ENCODE peak calls at places on chromosomes 13 and 19, in nine cellular contexts. L, X, Q, W, B, D, R, G and V are unnamed samples.

GRCh38 chr19:34193439-34193838 is 21.1 kb downstream of the LSM14A start:
- DNase-seq in L (no peak), X (no peak), Q (no peak), W (no peak), B (no peak), D (no peak), R (no peak), G (no peak), V (no peak)

GRCh38 chr13:82664183-82664582 is 1218.1 kb downstream of the SLITRK1 start:
- DNase-seq in L (no peak), X (no peak), Q (no peak), W (no peak), B (no peak), D (no peak), R (no peak), G (no peak), V (no peak)

GRCh38 chr13:98147521-98147920 is 4.6 kb downstream of the FARP1 start:
- DNase-seq in L (no peak), X (no peak), Q (no peak), W (no peak), B (no peak), D (no peak), R (peak), G (no peak), V (no peak)

GRCh38 chr13:114017028-114017630 is 43.3 kb upstream of the C13orf46 start:
- DNase-seq in L (no peak), X (no peak), Q (no peak), W (no peak), B (no peak), D (no peak), R (no peak), G (no peak), V (no peak)

GRCh38 chr19:11699931-11700794 is 38.6 kb downstream of the ZNF823 start:
- DNase-seq in L (no peak), X (no peak), Q (no peak), W (no peak), B (no peak), D (no peak), R (no peak), G (no peak), V (peak)

GRCh38 chr19:1893791-1894190 is 8.5 kb upstream of the ABHD17A start:
- DNase-seq in L (no peak), X (no peak), Q (no peak), W (no peak), B (no peak), D (no peak), R (no peak), G (no peak), V (no peak)

GRCh38 chr19:13544423-13544822 is 38.1 kb upstream of the CACNA1A start:
- DNase-seq in L (no peak), X (no peak), Q (no peak), W (no peak), B (no peak), D (no peak), R (no peak), G (no peak), V (no peak)

GRCh38 chr19:13723206-13723605 is 41.1 kb upstream of the MRI1 start:
- DNase-seq in L (no peak), X (no peak), Q (no peak), W (no peak), B (no peak), D (no peak), R (no peak), G (no peak), V (no peak)

GRCh38 chr19:13057744-13058143 is 44.9 kb downstream of the LYL1 start:
- DNase-seq in L (no peak), X (no peak), Q (no peak), W (no peak), B (no peak), D (no peak), R (no peak), G (no peak), V (no peak)

GRCh38 chr13:75258159-75258782 is 223.7 kb downstream of the TBC1D4 start:
- DNase-seq in L (no peak), X (no peak), Q (no peak), W (no peak), B (peak), D (no peak), R (no peak), G (no peak), V (no peak)

GRCh38 chr13:112444416-112445399 is 68.6 kb downstream of the SPACA7 start:
- DNase-seq in L (no peak), X (no peak), Q (no peak), W (peak), B (no peak), D (no peak), R (no peak), G (no peak), V (no peak)

GRCh38 chr13:63696055-63696454 is 2280.4 kb upstream of the PCDH20 start:
- DNase-seq in L (no peak), X (no peak), Q (no peak), W (no peak), B (no peak), D (no peak), R (no peak), G (no peak), V (no peak)

GRCh38 chr13:43245374-43245964 is 222.1 kb downstream of the DNAJC15 start:
- DNase-seq in L (no peak), X (no peak), Q (no peak), W (no peak), B (no peak), D (no peak), R (no peak), G (no peak), V (no peak)

GRCh38 chr13:20740021-20740420 is 33.7 kb downstream of the EEF1AKMT1 start:
- DNase-seq in L (no peak), X (no peak), Q (no peak), W (no peak), B (no peak), D (no peak), R (no peak), G (no peak), V (no peak)

GRCh38 chr13:79874396-79875360 is 393.7 kb downstream of the NDFIP2 start:
- DNase-seq in L (no peak), X (no peak), Q (no peak), W (no peak), B (no peak), D (no peak), R (no peak), G (no peak), V (no peak)

GRCh38 chr13:50127726-50128291 is 112.6 kb downstream of the KCNRG start:
- DNase-seq in L (no peak), X (no peak), Q (no peak), W (no peak), B (no peak), D (no peak), R (no peak), G (no peak), V (no peak)

GRCh38 chr13:104414771-104415170 is 1348.6 kb upstream of the SLC10A2 start:
- DNase-seq in L (no peak), X (no peak), Q (no peak), W (no peak), B (no peak), D (no peak), R (no peak), G (no peak), V (no peak)

GRCh38 chr13:25478186-25478585 is 106.4 kb downstream of the ATP8A2 start:
- DNase-seq in L (no peak), X (no peak), Q (no peak), W (no peak), B (no peak), D (no peak), R (no peak), G (no peak), V (no peak)

GRCh38 chr13:56558698-56559320 is 581.9 kb upstream of the PRR20A start:
- DNase-seq in L (no peak), X (no peak), Q (no peak), W (no peak), B (no peak), D (no peak), R (no peak), G (no peak), V (no peak)

GRCh38 chr13:43815204-43815603 is 28.4 kb upstream of the ENOX1 start:
- DNase-seq in L (no peak), X (no peak), Q (no peak), W (no peak), B (peak), D (no peak), R (peak), G (no peak), V (no peak)

GRCh38 chr13:53405616-53406015 is 377.0 kb downstream of the OLFM4 start:
- DNase-seq in L (no peak), X (no peak), Q (no peak), W (no peak), B (no peak), D (peak), R (no peak), G (no peak), V (no peak)

GRCh38 chr13:20772401-20773131 is 1.2 kb downstream of the EEF1AKMT1 start:
- DNase-seq in L (no peak), X (no peak), Q (no peak), W (no peak), B (no peak), D (no peak), R (no peak), G (no peak), V (no peak)

GRCh38 chr19:27805848-27806247 is 1407.1 kb downstream of the UQCRFS1 start:
- DNase-seq in L (no peak), X (peak), Q (no peak), W (no peak), B (no peak), D (no peak), R (no peak), G (no peak), V (no peak)

GRCh38 chr13:46622013-46622917 is 69.3 kb downstream of the LRCH1 start:
- DNase-seq in L (no peak), X (no peak), Q (no peak), W (no peak), B (no peak), D (no peak), R (no peak), G (no peak), V (no peak)

GRCh38 chr19:7738023-7738422 is 6.1 kb upstream of the CLEC4G start:
- DNase-seq in L (no peak), X (no peak), Q (no peak), W (no peak), B (no peak), D (no peak), R (no peak), G (no peak), V (no peak)

GRCh38 chr13:33322965-33323668 is 37.6 kb upstream of the STARD13 start:
- DNase-seq in L (no peak), X (no peak), Q (no peak), W (no peak), B (no peak), D (no peak), R (no peak), G (no peak), V (no peak)

GRCh38 chr13:33321686-33322473 is 36.3 kb upstream of the STARD13 start:
- DNase-seq in L (no peak), X (no peak), Q (no peak), W (no peak), B (no peak), D (no peak), R (no peak), G (no peak), V (no peak)

GRCh38 chr13:33326246-33326645 is 40.7 kb upstream of the STARD13 start:
- DNase-seq in L (no peak), X (no peak), Q (no peak), W (no peak), B (no peak), D (no peak), R (no peak), G (no peak), V (no peak)

GRCh38 chr13:33322474-33322827 is 36.9 kb upstream of the STARD13 start:
- DNase-seq in L (no peak), X (no peak), Q (peak), W (peak), B (no peak), D (no peak), R (peak), G (peak), V (no peak)

GRCh38 chr13:33323766-33324525 is 38.4 kb upstream of the STARD13 start:
- DNase-seq in L (no peak), X (no peak), Q (no peak), W (no peak), B (no peak), D (no peak), R (no peak), G (no peak), V (no peak)
- TF ChIP-seq CTCF in L (no peak), X (no peak), Q (no peak), W (no peak), B (no peak), D (no peak), R (no peak), G (no peak), V (no peak)

DNA sequence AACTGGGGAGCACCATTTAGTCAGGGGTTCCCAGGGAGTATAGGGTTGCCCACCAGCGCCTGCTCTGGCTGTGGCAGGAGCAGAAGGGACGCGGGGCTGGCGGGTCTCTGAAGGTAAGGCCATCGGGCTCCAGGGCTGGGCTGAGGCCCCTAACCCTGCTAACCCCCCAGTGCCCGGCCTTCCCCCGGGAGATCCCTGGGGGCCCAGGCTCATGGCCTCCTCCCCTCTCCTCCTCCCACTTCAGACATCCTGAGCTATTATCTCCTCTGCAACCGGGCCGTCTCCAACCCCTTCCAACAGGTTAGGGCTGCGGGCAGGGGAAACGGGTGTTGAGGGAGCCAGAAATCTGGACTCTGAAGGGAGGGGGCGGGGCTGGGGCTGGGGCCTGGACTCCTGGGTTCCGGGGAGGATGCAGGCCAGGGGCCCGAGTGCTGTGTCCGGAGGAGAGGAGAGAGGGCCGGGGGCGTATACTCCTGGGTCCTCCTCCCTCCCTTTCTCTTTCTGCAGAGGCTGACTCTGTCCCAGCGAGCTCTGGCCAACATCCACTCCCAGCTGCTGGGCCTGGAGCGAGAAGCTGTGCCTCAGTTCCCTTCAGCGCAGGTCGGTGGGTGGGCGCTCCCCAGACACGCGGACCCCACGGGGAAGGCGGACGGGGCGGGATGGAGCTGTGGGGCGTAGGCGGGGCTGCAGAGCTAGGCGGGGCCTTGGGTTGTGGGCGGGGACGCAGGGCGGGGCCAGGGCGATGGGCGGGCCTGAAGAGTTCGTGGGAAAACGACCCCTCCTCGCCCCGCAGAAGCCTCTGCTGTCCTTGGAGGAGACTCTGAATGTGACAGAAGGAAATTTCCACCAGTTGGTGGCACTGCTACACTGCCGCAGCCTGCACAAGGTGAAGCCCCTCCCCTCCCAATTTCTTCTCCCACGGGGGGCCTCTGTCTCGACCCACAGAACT is 15.3 kb downstream of the TTYH1 start:
- DNase-seq in L (no peak), X (no peak), Q (no peak), W (peak), B (no peak), D (no peak), R (peak), G (peak), V (peak)
- TF ChIP-seq CTCF in L (no peak), X (no peak), Q (no peak), W (peak), B (no peak), D (peak), R (no peak), G (no peak), V (peak)

DNA sequence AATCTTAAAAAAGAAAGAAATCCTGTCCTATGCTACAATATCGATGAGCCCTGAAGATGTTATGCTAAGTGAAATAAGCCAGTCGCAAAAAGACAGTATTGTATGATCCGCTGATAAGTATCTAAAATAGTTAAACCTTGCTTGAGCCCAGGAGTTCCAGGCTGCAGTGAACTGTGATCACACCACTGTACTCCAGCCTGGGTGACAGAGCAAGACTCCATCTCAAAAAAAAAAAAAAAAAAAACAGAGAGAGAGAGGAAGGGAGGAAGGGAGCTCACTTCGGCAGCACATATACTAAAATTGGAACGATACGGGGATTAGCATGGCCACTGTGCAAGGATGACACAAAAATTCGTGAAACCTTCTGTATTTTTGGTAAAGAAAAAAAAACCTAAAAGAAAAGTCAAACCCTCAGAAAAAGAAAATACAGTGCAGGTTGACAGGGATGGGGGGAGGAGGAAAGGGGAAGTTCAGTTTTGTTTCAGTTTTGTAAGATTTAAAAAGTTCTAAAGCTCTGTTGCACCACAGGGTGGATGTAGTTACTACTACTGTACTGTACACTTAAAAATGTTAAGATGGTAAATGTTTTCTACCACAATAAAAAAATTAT is 8.4 kb downstream of the CLASRP start:
- DNase-seq in L (no peak), X (no peak), Q (no peak), W (no peak), B (no peak), D (no peak), R (no peak), G (no peak), V (no peak)
- TF ChIP-seq CTCF in L (no peak), X (no peak), Q (no peak), W (no peak), B (no peak), D (no peak), R (no peak), G (no peak), V (no peak)

DNA sequence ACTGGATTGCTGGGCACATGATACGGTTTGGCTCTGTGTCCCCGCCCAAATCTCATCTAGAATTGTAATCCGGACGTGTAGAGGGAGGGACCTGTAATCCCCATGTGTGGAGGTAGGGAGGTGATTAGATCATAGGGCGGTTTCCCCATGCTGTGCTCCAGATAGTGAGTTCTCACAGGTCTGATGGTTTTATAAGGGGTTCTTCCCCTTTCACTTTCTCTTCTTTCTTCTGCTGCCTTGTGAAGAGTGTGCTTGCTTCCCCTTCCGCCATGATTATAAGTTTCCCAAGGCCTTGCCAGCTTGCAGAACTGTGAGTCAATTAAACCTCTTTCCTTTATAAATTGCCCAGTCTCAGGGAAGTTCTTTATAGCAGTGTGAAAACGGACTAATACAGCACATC is 32.6 kb upstream of the MTIF3 start:
- DNase-seq in L (no peak), X (no peak), Q (no peak), W (no peak), B (no peak), D (no peak), R (no peak), G (peak), V (no peak)
- TF ChIP-seq CTCF in L (no peak), X (no peak), Q (no peak), W (no peak), B (no peak), D (no peak), R (no peak), G (no peak), V (no peak)

GRCh38 chr13:67366533-67366932 is 136.4 kb upstream of the PCDH9 start:
- DNase-seq in L (no peak), X (no peak), Q (no peak), W (no peak), B (no peak), D (no peak), R (no peak), G (no peak), V (no peak)
- TF ChIP-seq CTCF in L (no peak), X (no peak), Q (no peak), W (no peak), B (no peak), D (peak), R (no peak), G (no peak), V (no peak)

GRCh38 chr19:41226053-41226873 is 7.2 kb downstream of the AXL start:
- DNase-seq in L (no peak), X (peak), Q (peak), W (peak), B (no peak), D (peak), R (peak), G (peak), V (peak)
- TF ChIP-seq CTCF in L (no peak), X (no peak), Q (peak), W (no peak), B (no peak), D (peak), R (peak), G (peak), V (no peak)

DNA sequence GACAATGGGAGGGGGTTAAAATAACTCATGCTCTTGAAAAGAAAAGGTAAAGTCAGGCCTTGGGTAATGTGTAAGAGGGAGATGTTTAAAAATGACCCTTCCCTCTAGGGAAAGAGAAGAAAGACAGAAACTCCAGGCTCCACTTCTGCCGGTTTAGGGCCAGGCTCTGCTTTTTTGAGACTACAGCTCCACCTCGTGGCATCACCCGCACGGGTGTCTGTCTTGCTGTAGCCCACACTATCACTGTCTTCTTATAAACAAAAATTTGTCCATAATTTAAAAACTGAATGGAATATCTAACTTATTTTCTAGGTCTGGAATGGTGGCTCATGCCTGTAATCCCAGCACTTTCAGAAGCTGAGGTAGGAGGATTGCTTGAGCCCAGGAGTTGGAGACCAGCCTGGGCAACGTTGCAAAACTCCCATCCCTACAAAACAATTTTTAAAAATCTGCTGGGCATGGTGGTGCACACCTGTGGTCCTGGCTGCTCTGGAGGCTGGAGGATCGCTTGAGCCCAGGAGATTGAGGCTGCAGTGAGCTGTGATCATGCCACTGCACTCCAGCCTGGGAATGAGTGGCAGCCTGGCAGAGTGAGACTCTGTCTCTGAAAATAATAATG is 65.1 kb upstream of the GTF3A start:
- DNase-seq in L (no peak), X (no peak), Q (peak), W (peak), B (no peak), D (peak), R (peak), G (peak), V (peak)
- TF ChIP-seq CTCF in L (peak), X (peak), Q (peak), W (peak), B (peak), D (peak), R (peak), G (peak), V (peak)

GRCh38 chr19:29084266-29084665 is 128.7 kb downstream of the UQCRFS1 start:
- DNase-seq in L (no peak), X (no peak), Q (no peak), W (no peak), B (no peak), D (peak), R (peak), G (no peak), V (peak)
- TF ChIP-seq CTCF in L (peak), X (no peak), Q (no peak), W (no peak), B (no peak), D (peak), R (peak), G (no peak), V (peak)